ENCODE peak calls at places on chromosomes 7 and 10, in four cellular contexts. Z is T follicular helper cell, H is NCI-H526 treated with DMSO at 0.1 percent for 48 hours, C is caudate nucleus. N is an unnamed sample.

GRCh38 chr7:121392277-121393004 is 3.7 kb downstream of the FAM3C start:
- DNase-seq in Z (no peak), H (no peak), C (no peak), N (no peak)

GRCh38 chr10:34505338-34505737 is 309.8 kb downstream of the PARD3 start:
- DNase-seq in Z (no peak), H (no peak), C (no peak), N (no peak)

GRCh38 chr10:100896876-100897461 is 15.8 kb upstream of the SLF2 start:
- DNase-seq in Z (no peak), H (peak; percentile 80), C (no peak), N (no peak)

GRCh38 chr10:86283466-86284287 is 82.9 kb downstream of the GRID1 start:
- DNase-seq in Z (no peak), H (no peak), C (no peak), N (no peak)

GRCh38 chr7:39609462-39610149 is 13.8 kb upstream of the RALA start:
- DNase-seq in Z (no peak), H (no peak), C (no peak), N (peak; percentile 58)

GRCh38 chr7:13835442-13835841 is 154.0 kb downstream of the ETV1 start:
- DNase-seq in Z (no peak), H (no peak), C (no peak), N (no peak)

GRCh38 chr10:78462221-78462620 is 428.6 kb downstream of the RPS24 start:
- DNase-seq in Z (no peak), H (no peak), C (no peak), N (no peak)

GRCh38 chr10:5608608-5609270 is 57.7 kb downstream of the ASB13 start:
- DNase-seq in Z (no peak), H (no peak), C (no peak), N (no peak)

GRCh38 chr10:70752571-70752970 is 32.6 kb downstream of the TBATA start:
- DNase-seq in Z (no peak), H (no peak), C (no peak), N (no peak)

GRCh38 chr7:135833642-135834041 is 85.0 kb upstream of the FAM180A start:
- DNase-seq in Z (no peak), H (no peak), C (no peak), N (no peak)

GRCh38 chr10:87913170-87913921 is 49.9 kb downstream of the PTEN start:
- DNase-seq in Z (no peak), H (no peak), C (no peak), N (no peak)

GRCh38 chr10:1093696-1094095 is 37.5 kb downstream of the WDR37 start:
- DNase-seq in Z (no peak), H (no peak), C (no peak), N (no peak)